ENCODE peak calls at places on chromosomes 12 and 14, in six cellular contexts. B is esophagus muscularis mucosa, K is neural progenitor cell, Q is colonic mucosa, F is astrocyte of the cerebellum, I is GM12865. E is an unnamed sample.

GRCh38 chr14:51609987-51610283 is 41.8 kb upstream of the FRMD6 start:
- DNase-seq in B (no peak), K (no peak), Q (no peak), F (no peak), I (peak), E (no peak)

GRCh38 chr12:93667672-93668071 is 9.5 kb upstream of the CRADD start:
- DNase-seq in B (peak), K (no peak), Q (no peak), F (peak), I (no peak), E (no peak)

GRCh38 chr12:49294086-49294803 is 702 bp upstream of the PRPH start:
- DNase-seq in B (no peak), K (peak), Q (no peak), F (no peak), I (no peak), E (no peak)

GRCh38 chr14:49972199-49972671 is 79.4 kb downstream of the ARF6 start:
- DNase-seq in B (no peak), K (no peak), Q (peak), F (no peak), I (peak), E (no peak)

GRCh38 chr12:53867216-53868012 is 71.2 kb upstream of the HOXC13 start:
- DNase-seq in B (no peak), K (peak), Q (no peak), F (no peak), I (no peak), E (no peak)

GRCh38 chr12:47025349-47025748 is 54.1 kb upstream of the PCED1B start:
- DNase-seq in B (no peak), K (no peak), Q (no peak), F (no peak), I (no peak), E (no peak)

GRCh38 chr14:46048127-46048526 is 603.5 kb downstream of the RPL10L start:
- DNase-seq in B (no peak), K (peak), Q (no peak), F (peak), I (peak), E (no peak)

GRCh38 chr12:46774011-46774633 is 51.7 kb downstream of the SLC38A4 start:
- DNase-seq in B (no peak), K (no peak), Q (no peak), F (no peak), I (no peak), E (no peak)

GRCh38 chr12:124784871-124785572 is 78.6 kb downstream of the SCARB1 start:
- DNase-seq in B (no peak), K (no peak), Q (no peak), F (no peak), I (no peak), E (no peak)

GRCh38 chr12:109561711-109562030 is 11.6 kb downstream of the MMAB start:
- DNase-seq in B (no peak), K (no peak), Q (no peak), F (no peak), I (no peak), E (no peak)

GRCh38 chr12:111699-112591 is 45.4 kb downstream of the IQSEC3 start:
- DNase-seq in B (no peak), K (no peak), Q (no peak), F (no peak), I (peak), E (no peak)

GRCh38 chr12:71594214-71594948 is 69.3 kb downstream of the ZFC3H1 start:
- DNase-seq in B (no peak), K (no peak), Q (no peak), F (no peak), I (no peak), E (no peak)

GRCh38 chr14:68934034-68934433 is 45.1 kb downstream of the ACTN1 start:
- DNase-seq in B (no peak), K (no peak), Q (no peak), F (no peak), I (peak), E (no peak)

GRCh38 chr14:23573384-23573783 is 5.2 kb downstream of the JPH4 start:
- DNase-seq in B (no peak), K (no peak), Q (no peak), F (no peak), I (no peak), E (no peak)

GRCh38 chr12:5577239-5577638 is 145.3 kb downstream of the NTF3 start:
- DNase-seq in B (no peak), K (peak), Q (peak), F (no peak), I (no peak), E (no peak)

GRCh38 chr12:13864081-13864673 is 117.2 kb downstream of the GRIN2B start:
- DNase-seq in B (no peak), K (peak), Q (peak), F (peak), I (peak), E (peak)
- TF ChIP-seq CTCF in B (peak), K (peak), Q (peak), F (peak), I (peak), E (peak)

DNA sequence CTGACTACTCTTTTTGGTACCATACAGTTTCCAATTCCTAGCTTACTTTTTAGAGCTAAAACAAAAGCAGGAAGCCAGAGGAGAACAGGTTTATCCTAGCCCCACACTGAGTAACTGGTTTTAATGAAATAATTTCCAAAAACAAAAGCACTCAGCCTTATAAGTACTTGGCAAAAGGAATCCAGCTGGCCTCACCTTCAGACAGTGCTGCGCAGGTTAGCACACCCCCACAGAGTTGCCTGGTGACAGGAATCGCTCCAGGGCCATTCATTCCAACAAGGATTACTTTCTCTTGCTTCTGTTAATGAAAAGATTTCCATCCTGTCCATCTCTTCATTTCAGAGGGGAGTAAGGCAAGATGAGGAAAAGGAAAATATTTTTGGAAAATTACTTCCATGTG is 84.6 kb downstream of the SCFD1 start:
- DNase-seq in B (no peak), K (peak), Q (no peak), F (no peak), I (no peak), E (no peak)
- TF ChIP-seq CTCF in B (no peak), K (no peak), Q (no peak), F (no peak), I (no peak), E (no peak)

GRCh38 chr14:100419856-100420255 is 96.7 kb downstream of the SLC25A47 start:
- DNase-seq in B (no peak), K (peak), Q (no peak), F (no peak), I (no peak), E (no peak)
- TF ChIP-seq CTCF in B (no peak), K (peak), Q (no peak), F (peak), I (no peak), E (no peak)

GRCh38 chr12:113930249-113930648 is 35.9 kb downstream of the RBM19 start:
- DNase-seq in B (no peak), K (no peak), Q (no peak), F (no peak), I (no peak), E (no peak)

GRCh38 chr12:113932411-113933196 is 33.5 kb downstream of the RBM19 start:
- DNase-seq in B (no peak), K (peak), Q (no peak), F (peak), I (no peak), E (no peak)

GRCh38 chr12:113931517-113931916 is 34.6 kb downstream of the RBM19 start:
- DNase-seq in B (no peak), K (no peak), Q (no peak), F (no peak), I (no peak), E (no peak)

GRCh38 chr12:113926792-113927191 is 39.3 kb downstream of the RBM19 start:
- DNase-seq in B (no peak), K (no peak), Q (no peak), F (no peak), I (peak), E (peak)

GRCh38 chr12:113929312-113929989 is 36.7 kb downstream of the RBM19 start:
- DNase-seq in B (no peak), K (no peak), Q (no peak), F (no peak), I (no peak), E (peak)
- TF ChIP-seq CTCF in B (no peak), K (no peak), Q (no peak), F (no peak), I (no peak), E (no peak)

GRCh38 chr12:8680533-8680932 is 17.3 kb upstream of the RIMKLB start:
- DNase-seq in B (no peak), K (no peak), Q (no peak), F (no peak), I (no peak), E (no peak)
- TF ChIP-seq CTCF in B (no peak), K (peak), Q (no peak), F (peak), I (no peak), E (no peak)

DNA sequence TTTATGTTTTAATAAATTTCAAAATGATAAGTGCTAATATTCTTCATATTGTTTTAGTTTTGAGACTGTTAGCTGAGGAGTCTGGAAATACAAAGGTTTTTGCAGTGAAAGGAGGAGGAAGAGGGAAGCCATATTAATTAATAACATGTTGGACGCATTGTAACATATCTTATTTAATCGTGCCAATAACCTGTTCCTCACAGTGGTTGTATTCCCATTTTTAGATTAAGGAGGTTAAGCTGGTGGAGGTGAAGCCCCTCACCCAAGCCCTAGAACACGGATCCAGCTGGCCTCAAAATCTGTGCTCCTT is 92.4 kb downstream of the EML1 start:
- DNase-seq in B (no peak), K (no peak), Q (no peak), F (no peak), I (no peak), E (no peak)
- TF ChIP-seq CTCF in B (no peak), K (no peak), Q (no peak), F (no peak), I (no peak), E (peak)

DNA sequence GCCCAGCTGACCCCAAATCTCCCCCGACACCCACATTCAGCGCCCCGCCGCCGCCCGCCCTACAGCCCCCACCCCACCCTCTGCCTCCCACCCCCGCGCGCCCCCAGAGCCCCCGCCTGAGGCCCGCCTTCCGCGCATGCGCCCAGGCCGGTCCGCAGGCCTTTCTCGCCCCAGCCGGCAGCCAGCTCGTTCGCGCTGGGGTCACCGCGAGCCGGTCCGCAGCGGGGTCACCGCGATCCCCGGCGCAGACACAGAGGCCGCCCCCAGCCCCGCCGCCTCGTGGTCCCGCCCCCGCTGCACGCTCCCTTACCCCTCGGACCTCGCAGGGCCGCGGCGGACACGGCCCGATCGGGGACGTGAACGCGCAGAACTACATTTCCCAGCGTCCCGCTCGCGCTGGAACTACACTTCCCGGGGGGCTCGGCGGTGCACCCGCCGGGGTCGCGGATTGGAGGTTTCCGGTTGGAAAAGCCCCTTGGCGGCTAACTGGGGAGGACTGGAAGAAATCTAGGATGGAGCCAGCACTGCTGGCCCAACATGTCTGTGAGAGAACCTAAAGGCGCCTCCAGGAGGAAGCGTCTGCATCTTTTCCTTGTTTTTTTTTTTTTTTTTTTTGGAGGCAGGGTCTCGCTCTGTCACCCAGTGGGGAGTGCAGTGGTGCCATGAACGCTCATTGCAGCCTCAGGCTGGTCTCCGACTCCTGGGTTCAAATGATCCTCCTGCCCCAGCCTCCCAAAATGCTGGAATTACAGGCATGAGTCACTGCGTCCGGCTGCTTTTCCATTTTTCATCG is at the start of gene ZNF605:
- DNase-seq in B (peak), K (peak), Q (peak), F (peak), I (peak), E (peak)
- TF ChIP-seq CTCF in B (no peak), K (peak), Q (no peak), F (no peak), I (no peak), E (no peak)

DNA sequence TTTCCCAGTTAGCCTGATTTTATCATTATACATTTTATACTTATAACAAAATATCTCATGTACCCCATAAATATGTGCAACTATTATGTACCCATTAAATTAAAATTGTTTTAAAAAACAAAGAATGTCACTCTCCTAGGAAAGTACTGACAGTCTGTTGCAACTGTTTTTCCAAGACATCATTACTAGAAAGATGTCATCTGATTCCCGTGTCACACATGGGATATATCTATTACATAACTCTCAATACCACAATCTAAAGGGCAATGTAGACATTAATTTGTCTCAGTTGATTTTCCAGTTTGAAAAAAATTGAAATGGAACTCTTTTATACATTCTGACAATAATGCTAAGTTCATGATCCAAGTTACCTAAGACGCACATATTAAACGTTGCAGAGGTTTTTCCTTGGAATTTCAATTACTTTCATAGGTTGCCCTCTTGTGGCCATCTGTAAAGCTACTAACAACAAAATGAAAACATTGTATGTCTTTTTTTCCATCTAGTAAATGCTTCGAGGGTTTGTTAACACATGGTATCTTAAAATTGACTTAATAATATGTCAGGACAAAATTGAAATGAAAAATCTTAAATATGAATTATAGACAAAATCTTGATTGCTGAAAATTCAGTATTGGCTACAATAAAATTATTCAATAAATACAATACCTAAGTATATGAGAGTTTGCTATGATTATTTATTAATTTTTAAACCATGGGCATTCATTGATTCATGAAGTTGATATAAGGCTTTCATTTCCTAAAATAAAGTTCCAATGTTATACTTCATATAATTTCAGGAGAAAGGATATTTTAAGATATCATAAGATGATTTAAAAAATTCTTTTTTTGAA is 131.6 kb downstream of the PPFIA2 start:
- DNase-seq in B (no peak), K (peak), Q (no peak), F (peak), I (peak), E (no peak)
- TF ChIP-seq CTCF in B (peak), K (peak), Q (peak), F (peak), I (peak), E (peak)